ENCODE peak calls at places on chromosomes 4 and X, in ten cellular contexts. One of them, this sample, is unnamed.

GRCh38 chr4:2689825-2690700 is 66.1 kb downstream of the TNIP2 start:
- DNase-seq in A549: no peak
- DNase-seq in foreskin fibroblast: peak
- DNase-seq in EL: no peak
- DNase-seq in lower leg skin: peak
- DNase-seq in type B pancreatic cell: peak
- DNase-seq in islet precursor cell: no peak
- DNase-seq in T-helper 1 cell: no peak
- DNase-seq in brain microvascular endothelial cell: peak
- DNase-seq in activated CD8-positive, alpha-beta T cell treated with anti-CD3 and anti-CD28 coated beads, Interleukin-2, amount 10 ng/mL, durations not matched to agents 7 days and 5 days: peak
- DNase-seq in this sample: no peak

GRCh38 chrX:29913647-29914046 is 301.7 kb upstream of the MAGEB2 start:
- DNase-seq in A549: no peak
- DNase-seq in foreskin fibroblast: no peak
- DNase-seq in EL: no peak
- DNase-seq in lower leg skin: no peak
- DNase-seq in type B pancreatic cell: no peak
- DNase-seq in islet precursor cell: no peak
- DNase-seq in T-helper 1 cell: no peak
- DNase-seq in brain microvascular endothelial cell: no peak
- DNase-seq in activated CD8-positive, alpha-beta T cell treated with anti-CD3 and anti-CD28 coated beads, Interleukin-2, amount 10 ng/mL, durations not matched to agents 7 days and 5 days: no peak
- DNase-seq in this sample: no peak

GRCh38 chr4:130424211-130424610 is 1328.3 kb downstream of the C4orf33 start:
- DNase-seq in A549: no peak
- DNase-seq in foreskin fibroblast: no peak
- DNase-seq in EL: no peak
- DNase-seq in lower leg skin: no peak
- DNase-seq in type B pancreatic cell: no peak
- DNase-seq in islet precursor cell: no peak
- DNase-seq in T-helper 1 cell: no peak
- DNase-seq in brain microvascular endothelial cell: no peak
- DNase-seq in activated CD8-positive, alpha-beta T cell treated with anti-CD3 and anti-CD28 coated beads, Interleukin-2, amount 10 ng/mL, durations not matched to agents 7 days and 5 days: no peak
- DNase-seq in this sample: no peak

GRCh38 chr4:87270144-87270543 is 49.7 kb upstream of the KLHL8 start:
- DNase-seq in A549: peak
- DNase-seq in foreskin fibroblast: peak
- DNase-seq in EL: peak
- DNase-seq in lower leg skin: no peak
- DNase-seq in type B pancreatic cell: no peak
- DNase-seq in islet precursor cell: no peak
- DNase-seq in T-helper 1 cell: no peak
- DNase-seq in brain microvascular endothelial cell: peak
- DNase-seq in activated CD8-positive, alpha-beta T cell treated with anti-CD3 and anti-CD28 coated beads, Interleukin-2, amount 10 ng/mL, durations not matched to agents 7 days and 5 days: no peak
- DNase-seq in this sample: no peak

GRCh38 chrX:2955281-2955680 is 26.1 kb upstream of the ARSD start:
- DNase-seq in A549: no peak
- DNase-seq in foreskin fibroblast: no peak
- DNase-seq in EL: no peak
- DNase-seq in lower leg skin: no peak
- DNase-seq in type B pancreatic cell: no peak
- DNase-seq in islet precursor cell: peak
- DNase-seq in T-helper 1 cell: no peak
- DNase-seq in brain microvascular endothelial cell: no peak
- DNase-seq in activated CD8-positive, alpha-beta T cell treated with anti-CD3 and anti-CD28 coated beads, Interleukin-2, amount 10 ng/mL, durations not matched to agents 7 days and 5 days: no peak
- DNase-seq in this sample: no peak

GRCh38 chr4:68569466-68570121 is 6.5 kb downstream of the UGT2B17 start:
- DNase-seq in A549: no peak
- DNase-seq in foreskin fibroblast: no peak
- DNase-seq in EL: no peak
- DNase-seq in lower leg skin: no peak
- DNase-seq in type B pancreatic cell: no peak
- DNase-seq in islet precursor cell: no peak
- DNase-seq in T-helper 1 cell: no peak
- DNase-seq in brain microvascular endothelial cell: no peak
- DNase-seq in activated CD8-positive, alpha-beta T cell treated with anti-CD3 and anti-CD28 coated beads, Interleukin-2, amount 10 ng/mL, durations not matched to agents 7 days and 5 days: no peak
- DNase-seq in this sample: no peak

GRCh38 chrX:42934020-42934701 is 156.2 kb upstream of the PPP1R2C start:
- DNase-seq in A549: no peak
- DNase-seq in foreskin fibroblast: no peak
- DNase-seq in EL: no peak
- DNase-seq in lower leg skin: no peak
- DNase-seq in type B pancreatic cell: no peak
- DNase-seq in islet precursor cell: no peak
- DNase-seq in T-helper 1 cell: no peak
- DNase-seq in brain microvascular endothelial cell: no peak
- DNase-seq in activated CD8-positive, alpha-beta T cell treated with anti-CD3 and anti-CD28 coated beads, Interleukin-2, amount 10 ng/mL, durations not matched to agents 7 days and 5 days: peak
- DNase-seq in this sample: no peak

GRCh38 chrX:132539611-132540010 is 50.8 kb upstream of the MBNL3 start:
- DNase-seq in A549: no peak
- DNase-seq in foreskin fibroblast: no peak
- DNase-seq in EL: no peak
- DNase-seq in lower leg skin: no peak
- DNase-seq in type B pancreatic cell: no peak
- DNase-seq in islet precursor cell: no peak
- DNase-seq in T-helper 1 cell: no peak
- DNase-seq in brain microvascular endothelial cell: no peak
- DNase-seq in activated CD8-positive, alpha-beta T cell treated with anti-CD3 and anti-CD28 coated beads, Interleukin-2, amount 10 ng/mL, durations not matched to agents 7 days and 5 days: no peak
- DNase-seq in this sample: no peak

GRCh38 chr4:41661447-41662076 is 87.0 kb downstream of the PHOX2B start:
- DNase-seq in A549: peak
- DNase-seq in foreskin fibroblast: peak
- DNase-seq in EL: peak
- DNase-seq in lower leg skin: peak
- DNase-seq in type B pancreatic cell: peak
- DNase-seq in islet precursor cell: peak
- DNase-seq in T-helper 1 cell: no peak
- DNase-seq in brain microvascular endothelial cell: peak
- DNase-seq in activated CD8-positive, alpha-beta T cell treated with anti-CD3 and anti-CD28 coated beads, Interleukin-2, amount 10 ng/mL, durations not matched to agents 7 days and 5 days: peak
- DNase-seq in this sample: peak

GRCh38 chrX:13125188-13125587 is 80.8 kb upstream of the FAM9C start:
- DNase-seq in A549: no peak
- DNase-seq in foreskin fibroblast: no peak
- DNase-seq in EL: no peak
- DNase-seq in lower leg skin: no peak
- DNase-seq in type B pancreatic cell: no peak
- DNase-seq in islet precursor cell: no peak
- DNase-seq in T-helper 1 cell: no peak
- DNase-seq in brain microvascular endothelial cell: no peak
- DNase-seq in activated CD8-positive, alpha-beta T cell treated with anti-CD3 and anti-CD28 coated beads, Interleukin-2, amount 10 ng/mL, durations not matched to agents 7 days and 5 days: no peak
- DNase-seq in this sample: no peak

GRCh38 chr4:164700471-164700870 is 53.5 kb upstream of the SMIM31 start:
- DNase-seq in A549: peak
- DNase-seq in foreskin fibroblast: no peak
- DNase-seq in EL: no peak
- DNase-seq in lower leg skin: no peak
- DNase-seq in type B pancreatic cell: no peak
- DNase-seq in islet precursor cell: peak
- DNase-seq in T-helper 1 cell: no peak
- DNase-seq in brain microvascular endothelial cell: no peak
- DNase-seq in activated CD8-positive, alpha-beta T cell treated with anti-CD3 and anti-CD28 coated beads, Interleukin-2, amount 10 ng/mL, durations not matched to agents 7 days and 5 days: peak
- DNase-seq in this sample: no peak

GRCh38 chrX:115592997-115593734 is 32.2 kb downstream of the PLS3 start:
- DNase-seq in A549: no peak
- DNase-seq in foreskin fibroblast: no peak
- DNase-seq in EL: no peak
- DNase-seq in lower leg skin: no peak
- DNase-seq in type B pancreatic cell: no peak
- DNase-seq in islet precursor cell: no peak
- DNase-seq in T-helper 1 cell: no peak
- DNase-seq in brain microvascular endothelial cell: peak
- DNase-seq in activated CD8-positive, alpha-beta T cell treated with anti-CD3 and anti-CD28 coated beads, Interleukin-2, amount 10 ng/mL, durations not matched to agents 7 days and 5 days: no peak
- DNase-seq in this sample: no peak

GRCh38 chrX:131693359-131693758 is 149.5 kb downstream of the OR13H1 start:
- DNase-seq in A549: no peak
- DNase-seq in foreskin fibroblast: no peak
- DNase-seq in EL: no peak
- DNase-seq in lower leg skin: no peak
- DNase-seq in type B pancreatic cell: no peak
- DNase-seq in islet precursor cell: no peak
- DNase-seq in T-helper 1 cell: no peak
- DNase-seq in brain microvascular endothelial cell: no peak
- DNase-seq in activated CD8-positive, alpha-beta T cell treated with anti-CD3 and anti-CD28 coated beads, Interleukin-2, amount 10 ng/mL, durations not matched to agents 7 days and 5 days: no peak
- DNase-seq in this sample: no peak

GRCh38 chr4:4655011-4655410 is 113.2 kb upstream of the STX18 start:
- DNase-seq in A549: no peak
- DNase-seq in foreskin fibroblast: no peak
- DNase-seq in EL: no peak
- DNase-seq in lower leg skin: no peak
- DNase-seq in type B pancreatic cell: no peak
- DNase-seq in islet precursor cell: peak
- DNase-seq in T-helper 1 cell: no peak
- DNase-seq in brain microvascular endothelial cell: no peak
- DNase-seq in activated CD8-positive, alpha-beta T cell treated with anti-CD3 and anti-CD28 coated beads, Interleukin-2, amount 10 ng/mL, durations not matched to agents 7 days and 5 days: no peak
- DNase-seq in this sample: no peak

GRCh38 chr4:58515206-58515605 is 1405.0 kb upstream of the IGFBP7 start:
- DNase-seq in A549: no peak
- DNase-seq in foreskin fibroblast: no peak
- DNase-seq in EL: no peak
- DNase-seq in lower leg skin: no peak
- DNase-seq in type B pancreatic cell: no peak
- DNase-seq in islet precursor cell: no peak
- DNase-seq in T-helper 1 cell: no peak
- DNase-seq in brain microvascular endothelial cell: no peak
- DNase-seq in activated CD8-positive, alpha-beta T cell treated with anti-CD3 and anti-CD28 coated beads, Interleukin-2, amount 10 ng/mL, durations not matched to agents 7 days and 5 days: no peak
- DNase-seq in this sample: no peak

GRCh38 chrX:109872021-109872730 is 130.7 kb upstream of the TMEM164 start:
- DNase-seq in A549: no peak
- DNase-seq in foreskin fibroblast: peak
- DNase-seq in EL: no peak
- DNase-seq in lower leg skin: no peak
- DNase-seq in type B pancreatic cell: no peak
- DNase-seq in islet precursor cell: no peak
- DNase-seq in T-helper 1 cell: no peak
- DNase-seq in brain microvascular endothelial cell: no peak
- DNase-seq in activated CD8-positive, alpha-beta T cell treated with anti-CD3 and anti-CD28 coated beads, Interleukin-2, amount 10 ng/mL, durations not matched to agents 7 days and 5 days: no peak
- DNase-seq in this sample: no peak

GRCh38 chrX:12405306-12405705 is 267.0 kb downstream of the FRMPD4 start:
- DNase-seq in A549: no peak
- DNase-seq in foreskin fibroblast: no peak
- DNase-seq in EL: peak
- DNase-seq in lower leg skin: no peak
- DNase-seq in type B pancreatic cell: no peak
- DNase-seq in islet precursor cell: no peak
- DNase-seq in T-helper 1 cell: no peak
- DNase-seq in brain microvascular endothelial cell: no peak
- DNase-seq in activated CD8-positive, alpha-beta T cell treated with anti-CD3 and anti-CD28 coated beads, Interleukin-2, amount 10 ng/mL, durations not matched to agents 7 days and 5 days: no peak
- DNase-seq in this sample: no peak

GRCh38 chr4:23770011-23770410 is 119.8 kb downstream of the PPARGC1A start:
- DNase-seq in A549: no peak
- DNase-seq in foreskin fibroblast: no peak
- DNase-seq in EL: peak
- DNase-seq in lower leg skin: no peak
- DNase-seq in type B pancreatic cell: no peak
- DNase-seq in islet precursor cell: no peak
- DNase-seq in T-helper 1 cell: no peak
- DNase-seq in brain microvascular endothelial cell: no peak
- DNase-seq in activated CD8-positive, alpha-beta T cell treated with anti-CD3 and anti-CD28 coated beads, Interleukin-2, amount 10 ng/mL, durations not matched to agents 7 days and 5 days: no peak
- DNase-seq in this sample: no peak

GRCh38 chr4:148112231-148112982 is 329.8 kb downstream of the NR3C2 start:
- DNase-seq in A549: no peak
- DNase-seq in foreskin fibroblast: peak
- DNase-seq in EL: no peak
- DNase-seq in lower leg skin: no peak
- DNase-seq in type B pancreatic cell: no peak
- DNase-seq in islet precursor cell: no peak
- DNase-seq in T-helper 1 cell: no peak
- DNase-seq in brain microvascular endothelial cell: peak
- DNase-seq in activated CD8-positive, alpha-beta T cell treated with anti-CD3 and anti-CD28 coated beads, Interleukin-2, amount 10 ng/mL, durations not matched to agents 7 days and 5 days: no peak
- DNase-seq in this sample: no peak

GRCh38 chrX:18410038-18410437 is 15.4 kb upstream of the CDKL5 start:
- DNase-seq in A549: peak
- DNase-seq in foreskin fibroblast: peak
- DNase-seq in EL: peak
- DNase-seq in lower leg skin: no peak
- DNase-seq in type B pancreatic cell: no peak
- DNase-seq in islet precursor cell: no peak
- DNase-seq in T-helper 1 cell: no peak
- DNase-seq in brain microvascular endothelial cell: peak
- DNase-seq in activated CD8-positive, alpha-beta T cell treated with anti-CD3 and anti-CD28 coated beads, Interleukin-2, amount 10 ng/mL, durations not matched to agents 7 days and 5 days: no peak
- DNase-seq in this sample: no peak

GRCh38 chr4:143186634-143187033 is 1.9 kb downstream of the USP38 start:
- DNase-seq in A549: no peak
- DNase-seq in foreskin fibroblast: no peak
- DNase-seq in EL: peak
- DNase-seq in lower leg skin: no peak
- DNase-seq in type B pancreatic cell: no peak
- DNase-seq in islet precursor cell: no peak
- DNase-seq in T-helper 1 cell: no peak
- DNase-seq in brain microvascular endothelial cell: no peak
- DNase-seq in activated CD8-positive, alpha-beta T cell treated with anti-CD3 and anti-CD28 coated beads, Interleukin-2, amount 10 ng/mL, durations not matched to agents 7 days and 5 days: no peak
- DNase-seq in this sample: no peak

GRCh38 chrX:107736781-107737531 is 38.6 kb downstream of the TSC22D3 start:
- DNase-seq in A549: no peak
- DNase-seq in foreskin fibroblast: no peak
- DNase-seq in EL: no peak
- DNase-seq in lower leg skin: no peak
- DNase-seq in type B pancreatic cell: no peak
- DNase-seq in islet precursor cell: peak
- DNase-seq in T-helper 1 cell: no peak
- DNase-seq in brain microvascular endothelial cell: no peak
- DNase-seq in activated CD8-positive, alpha-beta T cell treated with anti-CD3 and anti-CD28 coated beads, Interleukin-2, amount 10 ng/mL, durations not matched to agents 7 days and 5 days: no peak
- DNase-seq in this sample: no peak

GRCh38 chr4:125254111-125254510 is 60.6 kb upstream of the FAT4 start:
- DNase-seq in A549: no peak
- DNase-seq in foreskin fibroblast: no peak
- DNase-seq in EL: peak
- DNase-seq in lower leg skin: no peak
- DNase-seq in type B pancreatic cell: no peak
- DNase-seq in islet precursor cell: no peak
- DNase-seq in T-helper 1 cell: no peak
- DNase-seq in brain microvascular endothelial cell: peak
- DNase-seq in activated CD8-positive, alpha-beta T cell treated with anti-CD3 and anti-CD28 coated beads, Interleukin-2, amount 10 ng/mL, durations not matched to agents 7 days and 5 days: no peak
- DNase-seq in this sample: no peak

GRCh38 chrX:13479452-13479813 is 90.0 kb upstream of the EGFL6 start:
- DNase-seq in A549: no peak
- DNase-seq in foreskin fibroblast: no peak
- DNase-seq in EL: no peak
- DNase-seq in lower leg skin: no peak
- DNase-seq in type B pancreatic cell: no peak
- DNase-seq in islet precursor cell: no peak
- DNase-seq in T-helper 1 cell: no peak
- DNase-seq in brain microvascular endothelial cell: no peak
- DNase-seq in activated CD8-positive, alpha-beta T cell treated with anti-CD3 and anti-CD28 coated beads, Interleukin-2, amount 10 ng/mL, durations not matched to agents 7 days and 5 days: no peak
- DNase-seq in this sample: no peak

This sample was measured in esophagus muscularis mucosa.